ENCODE peak calls at places on chromosomes 3 and 15, in four cellular contexts. V is hippocampal formation, I is AG08396, A is DMS153. J is an unnamed sample.

GRCh38 chr3:97579365-97579764 is 185.2 kb upstream of the ARL6 start:
- DNase-seq in I (no peak), V (no peak), A (peak), J (peak)

GRCh38 chr3:94293793-94294195 is 230.9 kb downstream of the NSUN3 start:
- DNase-seq in A (no peak), V (no peak), I (no peak), J (no peak)

GRCh38 chr3:136974670-136975069 is 16.9 kb downstream of the IL20RB start:
- DNase-seq in I (no peak), V (no peak), A (no peak), J (no peak)

GRCh38 chr15:77863491-77864105 is 213.9 kb downstream of the TBC1D2B start:
- DNase-seq in I (no peak), V (no peak), A (no peak), J (no peak)

GRCh38 chr3:147419062-147419701 is 10.0 kb downstream of the ZIC1 start:
- DNase-seq in V (peak), A (no peak), I (peak), J (no peak)

GRCh38 chr15:90654233-90655124 is 62.7 kb upstream of the BLM start:
- DNase-seq in V (no peak), A (no peak), I (no peak), J (no peak)

GRCh38 chr15:92714071-92714456 is 58.5 kb upstream of the FAM174B start:
- DNase-seq in A (no peak), V (no peak), I (peak), J (no peak)

GRCh38 chr15:48645558-48646330 is at the start of gene FBN1:
- DNase-seq in I (peak), V (peak), A (peak), J (no peak)

GRCh38 chr15:93056836-93057235 is 32.2 kb downstream of the RGMA start:
- DNase-seq in V (no peak), I (no peak), A (no peak), J (no peak)

GRCh38 chr3:190596341-190597285 is 82.7 kb downstream of the IL1RAP start:
- DNase-seq in A (no peak), V (no peak), I (no peak), J (peak)

GRCh38 chr3:61730058-61730457 is 168.7 kb downstream of the PTPRG start:
- DNase-seq in I (no peak), A (no peak), V (no peak), J (no peak)

GRCh38 chr3:149188494-149188893 is 33.1 kb downstream of the CP start:
- DNase-seq in A (peak), I (no peak), V (no peak), J (no peak)

GRCh38 chr3:188631291-188632010 is 477.5 kb downstream of the LPP start:
- DNase-seq in I (peak), V (no peak), A (no peak), J (no peak)

GRCh38 chr15:65329991-65330735 is 25.7 kb downstream of the RNU5B-1 start:
- DNase-seq in I (peak), V (no peak), A (no peak), J (no peak)

GRCh38 chr3:169508426-169508825 is 155.1 kb downstream of the MECOM start:
- DNase-seq in V (no peak), I (no peak), A (no peak), J (no peak)

GRCh38 chr3:156770699-156771414 is 55.3 kb upstream of the LEKR1 start:
- DNase-seq in A (no peak), V (no peak), I (no peak), J (no peak)

GRCh38 chr3:105427332-105427731 is 60.6 kb downstream of the ALCAM start:
- DNase-seq in V (no peak), A (no peak), I (no peak), J (no peak)

GRCh38 chr3:123104550-123104949 is 37.7 kb downstream of the PDIA5 start:
- DNase-seq in I (peak), V (no peak), A (no peak), J (no peak)

GRCh38 chr15:50315814-50316630 is 39.0 kb downstream of the GABPB1 start:
- DNase-seq in A (peak), V (peak), I (peak), J (no peak)

GRCh38 chr15:52257734-52258062 is 37.9 kb downstream of the MYO5C start:
- DNase-seq in V (no peak), I (no peak), A (peak), J (no peak)

GRCh38 chr15:33810806-33811205 is 157.5 kb upstream of the CHRM5 start:
- DNase-seq in V (no peak), A (no peak), I (no peak), J (no peak)

GRCh38 chr3:88180398-88180999 is 30.7 kb downstream of the C3orf38 start:
- DNase-seq in I (peak), A (no peak), V (peak), J (no peak)

GRCh38 chr3:25339220-25339619 is 88.8 kb upstream of the RARB start:
- DNase-seq in A (no peak), I (no peak), V (no peak), J (no peak)

GRCh38 chr3:38617586-38617985 is 31.9 kb downstream of the SCN5A start:
- DNase-seq in V (no peak), I (no peak), A (no peak), J (no peak)

GRCh38 chr3:33982269-33982798 is 183.9 kb downstream of the PDCD6IP start:
- DNase-seq in A (no peak), V (no peak), I (peak), J (no peak)

GRCh38 chr3:31945738-31946052 is 35.4 kb downstream of the OSBPL10 start:
- DNase-seq in A (no peak), V (no peak), I (no peak), J (no peak)

GRCh38 chr15:84816694-84817460 is at the start of gene ALPK3:
- DNase-seq in A (no peak), V (no peak), I (no peak), J (no peak)

GRCh38 chr15:59232476-59232875 is 25.8 kb downstream of the LDHAL6B start:
- DNase-seq in A (no peak), I (peak), V (no peak), J (no peak)

GRCh38 chr15:84722628-84723027 is 6.7 kb upstream of the SEC11A start:
- DNase-seq in I (no peak), V (no peak), A (no peak), J (no peak)

GRCh38 chr3:133494469-133494868 is 79.0 kb upstream of the CDV3 start:
- DNase-seq in I (no peak), A (no peak), V (no peak), J (no peak)